ENCODE peak calls at places on chromosomes 11 and 22, in seven cellular contexts. D, T, L, H, N, C and P are unnamed samples.

GRCh38 chr22:28478564-28478963 is 201.1 kb downstream of the TTC28 start:
- DNase-seq in T (no peak), N (no peak), L (no peak), C (no peak), D (no peak), H (no peak), P (no peak)

GRCh38 chr11:133697161-133697560 is 148.2 kb downstream of the SPATA19 start:
- DNase-seq in T (no peak), L (no peak), D (no peak), C (no peak), H (no peak), N (no peak), P (no peak)

GRCh38 chr11:92528051-92528450 is 303.4 kb downstream of the FAT3 start:
- DNase-seq in L (no peak), H (no peak), C (peak), N (no peak), D (no peak), T (no peak), P (no peak)

GRCh38 chr22:27804683-27805297 is 3.2 kb upstream of the MN1 start:
- DNase-seq in D (peak), C (peak), L (peak), H (peak), T (no peak), N (peak), P (no peak)

GRCh38 chr11:126317681-126318641 is 14.1 kb downstream of the DCPS start:
- DNase-seq in T (no peak), L (no peak), H (peak), D (no peak), N (peak), C (peak), P (no peak)

GRCh38 chr11:116857936-116858335 is 20.5 kb upstream of the APOA1 start:
- DNase-seq in N (no peak), D (no peak), C (peak), T (no peak), L (no peak), H (no peak), P (no peak)

GRCh38 chr11:96309001-96309642 is 33.9 kb downstream of the MAML2 start:
- DNase-seq in N (no peak), T (no peak), C (no peak), D (no peak), H (no peak), L (no peak), P (no peak)

GRCh38 chr11:44264126-44264749 is 45.7 kb downstream of the ALX4 start:
- DNase-seq in D (no peak), T (no peak), N (no peak), C (no peak), L (no peak), H (no peak), P (no peak)

GRCh38 chr22:45470871-45471270 is 31.8 kb upstream of the FBLN1 start:
- DNase-seq in L (no peak), H (no peak), N (no peak), T (no peak), D (no peak), C (no peak), P (no peak)

GRCh38 chr22:30405731-30406130 is 8.9 kb downstream of the SEC14L2 start:
- DNase-seq in D (no peak), C (no peak), N (no peak), T (no peak), H (no peak), L (no peak), P (no peak)

GRCh38 chr22:20186183-20186870 is 35.5 kb upstream of the CCDC188 start:
- DNase-seq in D (no peak), H (no peak), N (no peak), L (no peak), C (no peak), T (peak), P (no peak)

GRCh38 chr11:94786264-94787126 is 18.3 kb downstream of the AMOTL1 start:
- DNase-seq in C (no peak), N (no peak), H (no peak), D (no peak), L (no peak), T (no peak), P (no peak)

GRCh38 chr22:46214149-46214548 is 35.9 kb downstream of the CDPF1 start:
- DNase-seq in T (no peak), L (no peak), C (no peak), H (no peak), D (no peak), N (no peak), P (no peak)

GRCh38 chr11:74171630-74172465 is 759 bp downstream of the PPME1 start:
- DNase-seq in N (no peak), H (no peak), L (no peak), D (no peak), T (no peak), C (peak), P (no peak)

GRCh38 chr22:27667121-27667843 is 134.3 kb downstream of the MN1 start:
- DNase-seq in D (no peak), N (no peak), H (no peak), L (no peak), T (no peak), C (peak), P (peak)

GRCh38 chr11:65579291-65579690 is 3.4 kb downstream of the EHBP1L1 start:
- DNase-seq in C (no peak), N (no peak), D (no peak), L (no peak), T (no peak), H (no peak), P (no peak)

GRCh38 chr11:75200051-75200450 is 40.5 kb upstream of the TPBGL start:
- DNase-seq in D (no peak), C (no peak), N (no peak), H (no peak), T (no peak), L (no peak), P (no peak)

GRCh38 chr11:783581-784015 is 6.3 kb downstream of the CEND1 start:
- DNase-seq in C (no peak), N (peak), L (peak), T (peak), H (peak), D (no peak), P (no peak)